ENCODE peak calls at places on chromosomes 1 and 21, in nine cellular contexts. X is cardiac fibroblast; F is aorta; W is activated effector memory CD4-positive, alpha-beta T cell treated with Interleukin-2 at 50 U/mL for 16 hours; L is EL; C is Kasumi-1; I is HFFc6; B is effector memory CD4-positive, alpha-beta T cell; R is stimulated activated CD4-positive, alpha-beta T cell treated with anti-CD3 and anti-CD28 coated beads, Interleukin-4, amount 100 ng/mL, for 4 hours. G is an unnamed sample.

GRCh38 chr1:84247425-84248220 is 53.9 kb upstream of the SAMD13 start:
- DNase-seq in X (peak), F (no peak), W (no peak), L (peak), C (no peak), I (peak), B (no peak), R (no peak), G (no peak)

GRCh38 chr1:197770243-197770642 is 5.0 kb downstream of the DENND1B start:
- DNase-seq in X (no peak), F (no peak), W (no peak), L (no peak), C (peak), I (no peak), B (no peak), R (no peak), G (no peak)

GRCh38 chr21:39633770-39634181 is 21.0 kb downstream of the B3GALT5 start:
- DNase-seq in X (peak), F (no peak), W (no peak), L (peak), C (no peak), I (peak), B (no peak), R (no peak), G (no peak)

GRCh38 chr1:219517031-219517430 is 95.9 kb downstream of the ZC3H11B start:
- DNase-seq in X (no peak), F (no peak), W (no peak), L (peak), C (no peak), I (no peak), B (no peak), R (no peak), G (no peak)

GRCh38 chr1:30256911-30257310 is 466.5 kb downstream of the MATN1 start:
- DNase-seq in X (no peak), F (no peak), W (no peak), L (no peak), C (no peak), I (no peak), B (no peak), R (no peak), G (no peak)

GRCh38 chr21:39232926-39233325 is 49.7 kb upstream of the PSMG1 start:
- DNase-seq in X (peak), F (no peak), W (no peak), L (no peak), C (no peak), I (no peak), B (no peak), R (no peak), G (no peak)

GRCh38 chr1:3899776-3900149 is 309 bp downstream of the C1orf174 start:
- DNase-seq in X (no peak), F (no peak), W (no peak), L (no peak), C (no peak), I (no peak), B (no peak), R (peak), G (no peak)

GRCh38 chr1:159927887-159928431 is 2.7 kb upstream of the TAGLN2 start:
- DNase-seq in X (no peak), F (peak), W (no peak), L (no peak), C (no peak), I (no peak), B (no peak), R (no peak), G (no peak)

GRCh38 chr1:35591211-35591610 is 18.1 kb downstream of the TFAP2E start:
- DNase-seq in X (no peak), F (peak), W (no peak), L (no peak), C (no peak), I (no peak), B (no peak), R (no peak), G (no peak)

GRCh38 chr1:67785847-67786753 is 47.2 kb downstream of the GNG12 start:
- DNase-seq in X (peak), F (no peak), W (no peak), L (peak), C (no peak), I (no peak), B (no peak), R (no peak), G (no peak)

GRCh38 chr1:114756949-114757454 is 782 bp downstream of the CSDE1 start:
- DNase-seq in X (peak), F (peak), W (no peak), L (peak), C (peak), I (no peak), B (no peak), R (no peak), G (no peak)

GRCh38 chr1:22969224-22969829 is 3.3 kb downstream of the LACTBL1 start:
- DNase-seq in X (peak), F (peak), W (no peak), L (peak), C (no peak), I (peak), B (no peak), R (no peak), G (no peak)

GRCh38 chr1:171869097-171869496 is 27.8 kb downstream of the DNM3 start:
- DNase-seq in X (peak), F (no peak), W (no peak), L (no peak), C (no peak), I (no peak), B (no peak), R (no peak), G (no peak)

GRCh38 chr1:59971464-59971911 is 44.9 kb upstream of the CYP2J2 start:
- DNase-seq in X (peak), F (peak), W (no peak), L (peak), C (peak), I (peak), B (no peak), R (peak), G (no peak)

GRCh38 chr1:6002714-6003501 is 10.7 kb upstream of the NPHP4 start:
- DNase-seq in X (no peak), F (peak), W (no peak), L (no peak), C (no peak), I (no peak), B (no peak), R (no peak), G (no peak)

GRCh38 chr1:168799918-168800605 is 71.1 kb upstream of the DPT start:
- DNase-seq in X (no peak), F (no peak), W (no peak), L (no peak), C (no peak), I (no peak), B (no peak), R (no peak), G (no peak)

GRCh38 chr1:114130846-114131525 is 22.7 kb downstream of the SYT6 start:
- DNase-seq in X (no peak), F (no peak), W (no peak), L (no peak), C (no peak), I (no peak), B (no peak), R (no peak), G (no peak)